ENCODE peak calls at places on chromosomes 4 and X, in five cellular contexts. C is C1 segment of cervical spinal cord; Y is NCI-H748 treated with DMSO at 0.1 percent for 48 hours; T is psoas muscle; L is effector CD4-positive, alpha-beta T cell. O is an unnamed sample.

GRCh38 chr4:105194328-105195231 is 47.9 kb downstream of the TET2 start:
- DNase-seq in L (no peak), C (no peak), Y (no peak), T (no peak), O (no peak)

GRCh38 chr4:186029731-186030421 is 39.1 kb upstream of the TLR3 start:
- DNase-seq in Y (peak; percentile 10), L (no peak), C (peak; percentile 7), T (peak; percentile 64), O (peak; percentile 85)

GRCh38 chr4:185113340-185113739 is 29.7 kb upstream of the SLC25A4 start:
- DNase-seq in C (no peak), T (no peak), L (no peak), Y (no peak), O (no peak)

GRCh38 chr4:83931659-83932058 is 395.8 kb downstream of the GPAT3 start:
- DNase-seq in C (no peak), L (no peak), Y (no peak), T (no peak), O (no peak)

GRCh38 chr4:123452585-123452984 is 56.0 kb downstream of the SPRY1 start:
- DNase-seq in C (peak; percentile 38), Y (no peak), L (no peak), T (peak; percentile 38), O (peak; percentile 73)

GRCh38 chrX:12240491-12240890 is 102.2 kb downstream of the FRMPD4 start:
- DNase-seq in L (no peak), T (no peak), Y (peak; percentile 92), C (no peak), O (no peak)

GRCh38 chr4:36399762-36400353 is 118.4 kb downstream of the DTHD1 start:
- DNase-seq in C (no peak), L (peak; percentile 40), T (no peak), Y (no peak), O (peak; percentile 45)

GRCh38 chrX:154002215-154002719 is 17.4 kb downstream of the IRAK1 start:
- DNase-seq in C (peak; percentile 28), L (no peak), T (peak; percentile 50), Y (peak; percentile 27), O (peak; percentile 84)

GRCh38 chrX:154785711-154786110 is 19.6 kb downstream of the MPP1 start:
- DNase-seq in T (no peak), L (no peak), Y (no peak), C (no peak), O (no peak)

GRCh38 chr4:119659576-119659975 is 31.0 kb upstream of the PDE5A start:
- DNase-seq in C (no peak), Y (peak; percentile 64), T (no peak), L (no peak), O (no peak)

GRCh38 chr4:24260922-24261581 is 323.3 kb downstream of the DHX15 start:
- DNase-seq in L (no peak), C (no peak), Y (no peak), T (no peak), O (no peak)

GRCh38 chr4:8897768-8898167 is 26.1 kb upstream of the HMX1 start:
- DNase-seq in T (peak; percentile 29), C (no peak), Y (no peak), L (no peak), O (no peak)

GRCh38 chr4:105784761-105785160 is 76.2 kb downstream of the GSTCD start:
- DNase-seq in T (no peak), C (no peak), L (no peak), Y (no peak), O (no peak)

GRCh38 chrX:131199086-131199485 is 90.0 kb downstream of the IGSF1 start:
- DNase-seq in C (no peak), L (no peak), Y (no peak), T (no peak), O (no peak)

GRCh38 chr4:139175647-139176298 is 1.2 kb downstream of the ELF2 start:
- DNase-seq in T (no peak), Y (no peak), L (no peak), C (no peak), O (no peak)

GRCh38 chr4:128877934-128878333 is 68.4 kb downstream of the JADE1 start:
- DNase-seq in T (no peak), C (no peak), L (no peak), Y (no peak), O (no peak)

GRCh38 chrX:108090474-108091265 is 672 bp downstream of the PSMD10 start:
- DNase-seq in Y (no peak), L (no peak), C (no peak), T (no peak), O (no peak)

GRCh38 chr4:150126880-150127236 is 48.6 kb downstream of the DCLK2 start:
- DNase-seq in L (no peak), C (no peak), T (no peak), Y (no peak), O (no peak)

GRCh38 chr4:154490589-154491340 is 834 bp downstream of the DCHS2 start:
- DNase-seq in L (no peak), C (no peak), T (peak; percentile 41), Y (no peak), O (no peak)

GRCh38 chr4:26863512-26863911 is 2.9 kb downstream of the STIM2 start:
- DNase-seq in T (no peak), C (no peak), Y (no peak), L (no peak), O (no peak)

GRCh38 chr4:185931375-185931774 is 119.4 kb upstream of the SORBS2 start:
- DNase-seq in T (no peak), C (no peak), L (no peak), Y (no peak), O (peak; percentile 80)

GRCh38 chr4:175540732-175541131 is 271.3 kb downstream of the GPM6A start:
- DNase-seq in Y (no peak), L (no peak), T (no peak), C (no peak), O (no peak)

GRCh38 chrX:106263817-106264216 is 95.7 kb downstream of the PWWP3B start:
- DNase-seq in Y (no peak), T (no peak), L (no peak), C (no peak), O (no peak)

GRCh38 chr4:57104706-57105560 is 5.3 kb downstream of the IGFBP7 start:
- DNase-seq in C (no peak), T (no peak), L (no peak), Y (no peak), O (no peak)

GRCh38 chrX:27132851-27133250 is 330.3 kb downstream of the PPP4R3C start:
- DNase-seq in L (no peak), C (no peak), Y (no peak), T (no peak), O (no peak)

GRCh38 chrX:78658851-78659744 is at the start of gene RTL3:
- DNase-seq in L (no peak), C (no peak), Y (no peak), T (no peak), O (no peak)

GRCh38 chr4:107824367-107825071 is at the start of gene SGMS2:
- DNase-seq in L (no peak), Y (peak; percentile 11), C (peak; percentile 81), T (peak; percentile 91), O (peak; percentile 94)

GRCh38 chr4:2072971-2073807 is 14.1 kb downstream of the NAT8L start:
- DNase-seq in C (no peak), T (no peak), L (no peak), Y (no peak), O (no peak)

GRCh38 chrX:71269801-71270395 is 13.5 kb upstream of the NONO start:
- DNase-seq in Y (no peak), C (no peak), T (no peak), L (no peak), O (no peak)

GRCh38 chrX:15686818-15687685 is 22.4 kb upstream of the CLTRN start:
- DNase-seq in T (no peak), Y (peak; percentile 9), C (no peak), L (peak; percentile 65), O (peak; percentile 76)

GRCh38 chr4:622996-623913 is 2.1 kb upstream of the PDE6B start:
- DNase-seq in L (no peak), Y (no peak), T (no peak), C (no peak), O (no peak)

GRCh38 chrX:362351-362750 is 24.4 kb downstream of the PPP2R3B start:
- DNase-seq in C (no peak), Y (no peak), T (no peak), L (no peak), O (no peak)

GRCh38 chr4:61202638-61203495 is 2.7 kb downstream of the ADGRL3 start:
- DNase-seq in Y (peak; percentile 75), T (no peak), L (no peak), C (peak; percentile 42), O (peak; percentile 49)

GRCh38 chr4:148926861-148927260 is 484.6 kb upstream of the NR3C2 start:
- DNase-seq in T (peak; percentile 12), L (no peak), Y (no peak), C (no peak), O (no peak)

GRCh38 chr4:151486166-151486565 is 77.2 kb downstream of the FHIP1A start:
- DNase-seq in Y (no peak), L (no peak), T (no peak), C (no peak), O (no peak)